ENCODE peak calls at places on chromosome 13, in nine cellular contexts. S is stimulated activated CD8-positive, alpha-beta memory T cell treated with anti-CD3 and anti-CD28 coated beads, Interleukin-2, amount 100 ng/mL, for 48 hours; J is tibial nerve; F is NCI-H748 treated with DMSO at 0.1 percent for 48 hours; Z is T-helper 2 cell treated with Interferon-gamma antibody and Interleukin-4, amounts not matched to agents 5 μg/mL and 100 μg/mL, for 36 hours; Y is epithelial cell of esophagus; U is NCI-H1694; W is myocyte; E is activated CD4-positive, alpha-beta T cell treated with anti-CD3 and anti-CD28 coated beads for 36 hours. B is an unnamed sample.

GRCh38 chr13:45861352-45861751 is 9.8 kb upstream of the SIAH3 start:
- DNase-seq in S (no peak), E (no peak), F (no peak), J (no peak), U (no peak), Z (no peak), Y (no peak), W (no peak), B (peak; percentile 2)

GRCh38 chr13:33017410-33017929 is 1.2 kb downstream of the KL start:
- DNase-seq in F (peak; percentile 97), J (peak; percentile 46), U (no peak), Y (peak; percentile 64), S (peak; percentile 15), Z (peak; percentile 61), E (peak; percentile 74), W (no peak), B (no peak)

GRCh38 chr13:21338651-21339278 is 120.3 kb downstream of the ZDHHC20 start:
- DNase-seq in W (no peak), F (no peak), E (no peak), J (no peak), U (no peak), Z (no peak), S (no peak), Y (no peak), B (peak; percentile 77)

GRCh38 chr13:41500501-41500900 is 43.2 kb downstream of the RGCC start:
- DNase-seq in F (peak; percentile 33), J (no peak), Z (no peak), E (peak; percentile 66), S (no peak), Y (peak; percentile 78), W (peak; percentile 33), U (no peak), B (no peak)

GRCh38 chr13:113211774-113212173 is 2.4 kb downstream of the CUL4A start:
- DNase-seq in U (no peak), S (no peak), Z (no peak), J (no peak), W (no peak), Y (no peak), E (peak; percentile 57), F (no peak), B (no peak)

GRCh38 chr13:47858042-47858677 is 142.9 kb downstream of the SUCLA2 start:
- DNase-seq in Z (no peak), W (no peak), F (no peak), S (no peak), E (no peak), Y (no peak), J (no peak), U (no peak), B (peak; percentile 53)

GRCh38 chr13:50080856-50081105 is 65.5 kb downstream of the KCNRG start:
- DNase-seq in S (no peak), J (no peak), E (no peak), Z (no peak), Y (no peak), W (no peak), U (no peak), F (no peak), B (no peak)

GRCh38 chr13:80337011-80337688 is 3.8 kb downstream of the SPRY2 start:
- DNase-seq in Z (no peak), F (no peak), S (no peak), W (peak; percentile 40), E (peak; percentile 4), Y (peak; percentile 11), U (no peak), J (no peak), B (no peak)

GRCh38 chr13:114132419-114133121 is at the start of gene RASA3:
- DNase-seq in Y (peak; percentile 72), F (peak; percentile 48), E (peak; percentile 74), Z (peak; percentile 65), S (no peak), J (peak; percentile 62), W (peak; percentile 85), U (peak; percentile 38), B (peak; percentile 27)

GRCh38 chr13:40377783-40378182 is 288.7 kb downstream of the FOXO1 start:
- DNase-seq in E (peak; percentile 72), Z (no peak), F (no peak), W (peak; percentile 55), U (no peak), J (no peak), Y (no peak), S (peak; percentile 37), B (no peak)

GRCh38 chr13:100581030-100581429 is 7.6 kb downstream of the GGACT start:
- DNase-seq in E (no peak), Z (no peak), J (no peak), Y (no peak), U (no peak), W (no peak), F (no peak), S (no peak), B (no peak)

GRCh38 chr13:49368688-49369087 is 75.2 kb downstream of the CAB39L start:
- DNase-seq in F (no peak), E (no peak), S (no peak), Z (no peak), Y (no peak), U (no peak), J (no peak), W (no peak), B (no peak)

GRCh38 chr13:96700657-96701056 is 293.6 kb downstream of the OXGR1 start:
- DNase-seq in F (no peak), E (no peak), U (no peak), J (no peak), Z (no peak), W (no peak), S (no peak), Y (no peak), B (no peak)

GRCh38 chr13:105611424-105611823 is 924.0 kb downstream of the EFNB2 start:
- DNase-seq in J (no peak), S (no peak), Z (no peak), W (peak; percentile 46), E (no peak), U (no peak), F (no peak), Y (peak; percentile 81), B (no peak)

GRCh38 chr13:109840201-109840892 is 54.0 kb upstream of the IRS2 start:
- DNase-seq in Y (peak; percentile 82), F (no peak), Z (peak; percentile 42), J (no peak), U (no peak), W (peak; percentile 86), S (peak; percentile 13), E (peak; percentile 52), B (peak; percentile 36)

GRCh38 chr13:33205804-33206221 is 79.7 kb downstream of the STARD13 start:
- DNase-seq in E (no peak), Y (no peak), J (no peak), F (no peak), W (peak; percentile 77), S (no peak), Z (no peak), U (peak; percentile 8), B (no peak)

GRCh38 chr13:26529441-26529840 is 28.0 kb upstream of the WASF3 start:
- DNase-seq in J (no peak), Z (no peak), U (no peak), Y (peak; percentile 77), E (peak; percentile 54), S (peak; percentile 1), W (peak; percentile 75), F (no peak), B (peak; percentile 54)